ENCODE peak calls at places on chromosomes 12 and 14, in four cellular contexts. E is AG04449; I is H1; Z is CD4-positive, alpha-beta T cell. U is an unnamed sample.

GRCh38 chr12:124734224-124734788 is 129.4 kb downstream of the SCARB1 start:
- DNase-seq in E (no peak), I (peak; percentile 82), Z (no peak), U (no peak)

GRCh38 chr12:47413806-47414205 is 292.0 kb downstream of the RPAP3 start:
- DNase-seq in E (no peak), I (no peak), Z (no peak), U (no peak)

GRCh38 chr14:68792022-68792829 is 641 bp downstream of the ZFP36L1 start:
- DNase-seq in E (no peak), I (no peak), Z (no peak), U (no peak)

GRCh38 chr12:52247622-52248540 is 14.8 kb downstream of the KRT7 start:
- DNase-seq in E (no peak), I (no peak), Z (no peak), U (no peak)

GRCh38 chr12:107655281-107656065 is 30.1 kb upstream of the PWP1 start:
- DNase-seq in E (no peak), I (no peak), Z (no peak), U (no peak)

GRCh38 chr12:1922075-1922709 is 3.7 kb upstream of the CACNA2D4 start:
- DNase-seq in E (no peak), I (peak; percentile 53), Z (no peak), U (no peak)

GRCh38 chr14:32010561-32011188 is 66.4 kb upstream of the ARHGAP5 start:
- DNase-seq in E (no peak), I (no peak), Z (no peak), U (no peak)

GRCh38 chr14:55819610-55820304 is 239.8 kb downstream of the KTN1 start:
- DNase-seq in E (no peak), I (no peak), Z (no peak), U (no peak)

GRCh38 chr12:47636908-47637780 is 68.7 kb downstream of the RPAP3 start:
- DNase-seq in E (no peak), I (peak; percentile 86), Z (no peak), U (no peak)

GRCh38 chr12:3077572-3078081 is 448 bp downstream of the TSPAN9 start:
- DNase-seq in E (no peak), I (peak; percentile 65), Z (no peak), U (no peak)

GRCh38 chr12:115866909-115867525 is 410.5 kb downstream of the MED13L start:
- DNase-seq in E (no peak), I (no peak), Z (no peak), U (no peak)

GRCh38 chr12:131756441-131756840 is 45.6 kb downstream of the SFSWAP start:
- DNase-seq in E (no peak), I (no peak), Z (no peak), U (no peak)

GRCh38 chr12:66804555-66804954 is 125.7 kb upstream of the GRIP1 start:
- DNase-seq in E (no peak), I (no peak), Z (no peak), U (no peak)

GRCh38 chr12:20214286-20214685 is 154.1 kb upstream of the PDE3A start:
- DNase-seq in E (no peak), I (no peak), Z (no peak), U (no peak)

GRCh38 chr12:51391047-51391837 is at the start of gene GALNT6:
- DNase-seq in E (no peak), I (peak; percentile 92), Z (peak; percentile 30), U (peak; percentile 64)

GRCh38 chr14:95523818-95524448 is 7.5 kb upstream of the SYNE3 start:
- DNase-seq in E (peak; percentile 90), I (no peak), Z (no peak), U (no peak)
- TF ChIP-seq CTCF in E (no peak), I (no peak), Z (peak; percentile 42), U (no peak)

GRCh38 chr14:71166434-71166833 is 259.2 kb downstream of the PCNX1 start:
- DNase-seq in E (no peak), I (no peak), Z (no peak), U (no peak)
- TF ChIP-seq CTCF in E (peak; percentile 64), I (no peak), Z (no peak), U (peak; percentile 45)

GRCh38 chr14:52678591-52678990 is 16.8 kb downstream of the ERO1A start:
- DNase-seq in E (no peak), I (no peak), Z (no peak), U (no peak)
- TF ChIP-seq CTCF in E (peak; percentile 11), I (peak; percentile 51), Z (peak; percentile 51), U (peak; percentile 50)

GRCh38 chr12:5900533-5901255 is 44.4 kb downstream of the ANO2 start:
- DNase-seq in E (no peak), I (no peak), Z (no peak), U (no peak)

GRCh38 chr12:5904441-5904840 is 40.6 kb downstream of the ANO2 start:
- DNase-seq in E (no peak), I (no peak), Z (no peak), U (no peak)

GRCh38 chr12:5901416-5901815 is 43.6 kb downstream of the ANO2 start:
- DNase-seq in E (no peak), I (no peak), Z (no peak), U (no peak)

GRCh38 chr12:5902736-5903135 is 42.3 kb downstream of the ANO2 start:
- DNase-seq in E (no peak), I (no peak), Z (no peak), U (no peak)

GRCh38 chr12:5898874-5899273 is 46.2 kb downstream of the ANO2 start:
- DNase-seq in E (no peak), I (no peak), Z (no peak), U (no peak)
- TF ChIP-seq CTCF in E (no peak), I (peak; percentile 65), Z (no peak), U (peak; percentile 25)

GRCh38 chr12:93230311-93230689 is 147.4 kb upstream of the NUDT4 start:
- DNase-seq in E (no peak), I (no peak), Z (no peak), U (no peak)

GRCh38 chr12:93231938-93232337 is 145.8 kb upstream of the NUDT4 start:
- DNase-seq in E (no peak), I (no peak), Z (no peak), U (no peak)

GRCh38 chr12:93237235-93237915 is 140.3 kb upstream of the NUDT4 start:
- DNase-seq in E (no peak), I (no peak), Z (no peak), U (no peak)

GRCh38 chr12:93235881-93236280 is 141.8 kb upstream of the NUDT4 start:
- DNase-seq in E (no peak), I (no peak), Z (no peak), U (no peak)

GRCh38 chr12:93234641-93235040 is 143.1 kb upstream of the NUDT4 start:
- DNase-seq in E (no peak), I (no peak), Z (no peak), U (no peak)
- TF ChIP-seq CTCF in E (no peak), I (no peak), Z (no peak), U (no peak)

U was measured in progenitor cell of endocrine pancreas.